ENCODE peak calls at places on chromosomes 13 and 19, in ten cellular contexts. One of them, this sample, is unnamed.

GRCh38 chr13:112445411-112446271 is 69.5 kb downstream of the SPACA7 start:
- DNase-seq in neural crest cell: no peak
- DNase-seq in fibroblast of pulmonary artery: no peak
- DNase-seq in type B pancreatic cell: no peak
- DNase-seq in brain pericyte: no peak
- DNase-seq in activated T-helper 9 cell treated with anti-CD3 and anti-CD28 coated beads, Interleukin-2, amount 50 U/mL, for 16 hours: no peak
- DNase-seq in non-pigmented ciliary epithelial cell: no peak
- DNase-seq in skeletal muscle cell: no peak
- DNase-seq in posterior vena cava: peak; percentile 62
- DNase-seq in tibial nerve: no peak
- DNase-seq in this sample: no peak

GRCh38 chr13:44273991-44274810 is 99.4 kb upstream of the SERP2 start:
- DNase-seq in neural crest cell: no peak
- DNase-seq in fibroblast of pulmonary artery: peak; percentile 58
- DNase-seq in type B pancreatic cell: no peak
- DNase-seq in brain pericyte: no peak
- DNase-seq in activated T-helper 9 cell treated with anti-CD3 and anti-CD28 coated beads, Interleukin-2, amount 50 U/mL, for 16 hours: no peak
- DNase-seq in non-pigmented ciliary epithelial cell: no peak
- DNase-seq in skeletal muscle cell: no peak
- DNase-seq in posterior vena cava: no peak
- DNase-seq in tibial nerve: no peak
- DNase-seq in this sample: peak; percentile 74

GRCh38 chr19:5360003-5360820 is 19.6 kb upstream of the PTPRS start:
- DNase-seq in neural crest cell: no peak
- DNase-seq in fibroblast of pulmonary artery: peak; percentile 9
- DNase-seq in type B pancreatic cell: no peak
- DNase-seq in brain pericyte: no peak
- DNase-seq in activated T-helper 9 cell treated with anti-CD3 and anti-CD28 coated beads, Interleukin-2, amount 50 U/mL, for 16 hours: no peak
- DNase-seq in non-pigmented ciliary epithelial cell: no peak
- DNase-seq in skeletal muscle cell: no peak
- DNase-seq in posterior vena cava: no peak
- DNase-seq in tibial nerve: no peak
- DNase-seq in this sample: peak; percentile 42

GRCh38 chr19:10602330-10603083 is 15.4 kb upstream of the AP1M2 start:
- DNase-seq in neural crest cell: peak; percentile 75
- DNase-seq in fibroblast of pulmonary artery: peak; percentile 68
- DNase-seq in type B pancreatic cell: peak; percentile 88
- DNase-seq in brain pericyte: no peak
- DNase-seq in activated T-helper 9 cell treated with anti-CD3 and anti-CD28 coated beads, Interleukin-2, amount 50 U/mL, for 16 hours: peak; percentile 85
- DNase-seq in non-pigmented ciliary epithelial cell: no peak
- DNase-seq in skeletal muscle cell: peak; percentile 13
- DNase-seq in posterior vena cava: peak; percentile 93
- DNase-seq in tibial nerve: peak; percentile 82
- DNase-seq in this sample: peak; percentile 81

GRCh38 chr13:111158136-111158805 is 43.2 kb downstream of the ARHGEF7 start:
- DNase-seq in neural crest cell: no peak
- DNase-seq in fibroblast of pulmonary artery: peak; percentile 25
- DNase-seq in type B pancreatic cell: no peak
- DNase-seq in brain pericyte: no peak
- DNase-seq in activated T-helper 9 cell treated with anti-CD3 and anti-CD28 coated beads, Interleukin-2, amount 50 U/mL, for 16 hours: no peak
- DNase-seq in non-pigmented ciliary epithelial cell: no peak
- DNase-seq in skeletal muscle cell: no peak
- DNase-seq in posterior vena cava: no peak
- DNase-seq in tibial nerve: no peak
- DNase-seq in this sample: no peak

GRCh38 chr19:40414536-40415535 is 1.7 kb upstream of the PRX start:
- DNase-seq in neural crest cell: no peak
- DNase-seq in fibroblast of pulmonary artery: no peak
- DNase-seq in type B pancreatic cell: no peak
- DNase-seq in brain pericyte: no peak
- DNase-seq in activated T-helper 9 cell treated with anti-CD3 and anti-CD28 coated beads, Interleukin-2, amount 50 U/mL, for 16 hours: no peak
- DNase-seq in non-pigmented ciliary epithelial cell: no peak
- DNase-seq in skeletal muscle cell: no peak
- DNase-seq in posterior vena cava: no peak
- DNase-seq in tibial nerve: no peak
- DNase-seq in this sample: no peak

GRCh38 chr19:3822683-3823344 is 36.6 kb upstream of the MATK start:
- DNase-seq in neural crest cell: no peak
- DNase-seq in fibroblast of pulmonary artery: no peak
- DNase-seq in type B pancreatic cell: no peak
- DNase-seq in brain pericyte: no peak
- DNase-seq in activated T-helper 9 cell treated with anti-CD3 and anti-CD28 coated beads, Interleukin-2, amount 50 U/mL, for 16 hours: no peak
- DNase-seq in non-pigmented ciliary epithelial cell: no peak
- DNase-seq in skeletal muscle cell: no peak
- DNase-seq in posterior vena cava: no peak
- DNase-seq in tibial nerve: no peak
- DNase-seq in this sample: no peak

GRCh38 chr13:90389537-90389936 is 958.0 kb upstream of the MIR17HG start:
- DNase-seq in neural crest cell: no peak
- DNase-seq in fibroblast of pulmonary artery: no peak
- DNase-seq in type B pancreatic cell: no peak
- DNase-seq in brain pericyte: no peak
- DNase-seq in activated T-helper 9 cell treated with anti-CD3 and anti-CD28 coated beads, Interleukin-2, amount 50 U/mL, for 16 hours: no peak
- DNase-seq in non-pigmented ciliary epithelial cell: no peak
- DNase-seq in skeletal muscle cell: no peak
- DNase-seq in posterior vena cava: no peak
- DNase-seq in tibial nerve: no peak
- DNase-seq in this sample: no peak

GRCh38 chr13:108272333-108272732 is 2.8 kb downstream of the TNFSF13B start:
- DNase-seq in neural crest cell: no peak
- DNase-seq in fibroblast of pulmonary artery: no peak
- DNase-seq in type B pancreatic cell: no peak
- DNase-seq in brain pericyte: no peak
- DNase-seq in activated T-helper 9 cell treated with anti-CD3 and anti-CD28 coated beads, Interleukin-2, amount 50 U/mL, for 16 hours: no peak
- DNase-seq in non-pigmented ciliary epithelial cell: no peak
- DNase-seq in skeletal muscle cell: no peak
- DNase-seq in posterior vena cava: no peak
- DNase-seq in tibial nerve: no peak
- DNase-seq in this sample: no peak